ENCODE peak calls at places on chromosomes 11 and 22, in five cellular contexts. L is mesenchymal stem cell, F is H9, E is H1, K is neuronal stem cell. C is an unnamed sample.
A peak's percentile ranks its signal among the peaks of the same experiment; 100 is the strongest.

GRCh38 chr11:67404515-67405195 is 772 bp downstream of the TBC1D10C start:
- DNase-seq in F (no peak), E (no peak), K (no peak), L (no peak), C (no peak)

GRCh38 chr11:86769219-86769618 is 31.1 kb upstream of the PRSS23 start:
- DNase-seq in K (no peak), L (no peak), E (no peak), F (no peak), C (no peak)

GRCh38 chr11:30445056-30445455 is 122.2 kb downstream of the ARL14EP start:
- DNase-seq in F (no peak), L (no peak), K (peak; percentile 65), E (no peak), C (no peak)

GRCh38 chr22:20058989-20059770 is 20.9 kb upstream of the DGCR8 start:
- DNase-seq in L (no peak), F (no peak), E (no peak), K (no peak), C (peak; percentile 60)

GRCh38 chr11:117183724-117184349 is 5.3 kb downstream of the SIDT2 start:
- DNase-seq in L (no peak), F (no peak), K (no peak), E (no peak), C (no peak)

GRCh38 chr11:8788616-8789015 is 106.0 kb downstream of the RPL27A start:
- DNase-seq in L (no peak), K (no peak), F (no peak), E (no peak), C (no peak)

GRCh38 chr11:62394825-62395538 is 23.9 kb upstream of the SCGB1A1 start:
- DNase-seq in F (peak; percentile 83), K (peak; percentile 78), L (peak; percentile 86), E (no peak), C (peak; percentile 89)

GRCh38 chr11:2474059-2474901 is 29.5 kb downstream of the KCNQ1 start:
- DNase-seq in K (no peak), E (no peak), F (no peak), L (no peak), C (no peak)

GRCh38 chr22:20503816-20504215 is 3.6 kb upstream of the MED15 start:
- DNase-seq in L (no peak), K (no peak), E (no peak), F (no peak), C (peak; percentile 51)

GRCh38 chr22:30680998-30681770 is 13.5 kb upstream of the OSBP2 start:
- DNase-seq in F (no peak), E (no peak), L (no peak), K (no peak), C (no peak)

GRCh38 chr22:19892925-19893324 is 38.3 kb upstream of the GNB1L start:
- DNase-seq in K (no peak), E (no peak), L (peak; percentile 46), F (no peak), C (peak; percentile 40)

GRCh38 chr22:19734163-19734562 is 10.8 kb downstream of the GP1BB start:
- DNase-seq in L (no peak), K (no peak), E (no peak), F (no peak), C (no peak)

GRCh38 chr11:44979536-44980399 is 29.1 kb upstream of the TP53I11 start:
- DNase-seq in L (no peak), F (peak; percentile 62), E (no peak), K (no peak), C (no peak)

GRCh38 chr11:19651654-19652053 is 61.0 kb upstream of the NAV2 start:
- DNase-seq in F (no peak), K (no peak), L (no peak), E (no peak), C (no peak)

GRCh38 chr11:64000026-64000739 is 13.9 kb downstream of the OTUB1 start:
- DNase-seq in E (no peak), K (peak; percentile 77), F (peak; percentile 78), L (peak; percentile 67), C (peak; percentile 58)

GRCh38 chr11:34050967-34051348 is 573 bp upstream of the CAPRIN1 start:
- DNase-seq in F (no peak), K (no peak), L (peak; percentile 71), E (no peak), C (peak; percentile 42)

GRCh38 chr11:123742778-123743177 is 1.3 kb upstream of the ZNF202 start:
- DNase-seq in F (no peak), E (no peak), K (no peak), L (no peak), C (no peak)

GRCh38 chr11:77705195-77705876 is 67.7 kb upstream of the CLNS1A start:
- DNase-seq in K (no peak), F (no peak), L (peak; percentile 40), E (no peak), C (peak; percentile 58)

DNA sequence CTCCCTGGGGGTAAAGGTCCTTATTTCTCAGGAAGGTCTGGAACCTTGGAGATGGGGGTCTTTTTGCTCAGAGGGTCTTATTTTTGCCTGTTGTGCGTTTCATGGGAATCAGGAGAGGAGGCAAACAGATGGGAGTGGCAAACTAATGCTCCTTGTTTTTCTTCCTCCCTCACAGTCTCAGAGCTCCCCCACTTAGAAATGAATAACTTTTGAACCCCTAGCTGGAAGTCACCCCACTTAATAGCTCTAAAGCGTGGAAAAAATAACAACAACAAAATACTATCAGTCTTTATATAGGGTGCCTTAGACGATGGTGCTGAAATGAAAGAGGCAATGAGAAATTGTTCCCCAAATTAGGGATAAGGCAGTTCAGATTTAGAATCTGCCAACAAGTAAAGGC is 76.8 kb upstream of the BDNF start:
- DNase-seq in E (no peak), L (no peak), K (no peak), F (no peak), C (no peak)
- H2AFZ ChIP-seq in E (no peak overlapping the region), L (no peak overlapping the region), K (no peak overlapping the region), F (no peak overlapping the region), C (no peak overlapping the region)

GRCh38 chr11:72379384-72380131 is 54.8 kb downstream of the CLPB start:
- DNase-seq in K (no peak), E (no peak), F (no peak), L (no peak), C (no peak)
- H3K4me2 ChIP-seq in K (no peak overlapping the region), E (no peak overlapping the region), F (no peak overlapping the region), L (no peak overlapping the region), C (no peak overlapping the region)

GRCh38 chr22:49977578-49977977 is 17.0 kb downstream of the PIM3 start:
- DNase-seq in L (no peak), K (no peak), E (no peak), F (no peak), C (no peak)
- H2BK12ac ChIP-seq in L (no peak overlapping the region), K (no peak overlapping the region), E (no peak overlapping the region), F (no peak overlapping the region), C (no peak overlapping the region)

DNA sequence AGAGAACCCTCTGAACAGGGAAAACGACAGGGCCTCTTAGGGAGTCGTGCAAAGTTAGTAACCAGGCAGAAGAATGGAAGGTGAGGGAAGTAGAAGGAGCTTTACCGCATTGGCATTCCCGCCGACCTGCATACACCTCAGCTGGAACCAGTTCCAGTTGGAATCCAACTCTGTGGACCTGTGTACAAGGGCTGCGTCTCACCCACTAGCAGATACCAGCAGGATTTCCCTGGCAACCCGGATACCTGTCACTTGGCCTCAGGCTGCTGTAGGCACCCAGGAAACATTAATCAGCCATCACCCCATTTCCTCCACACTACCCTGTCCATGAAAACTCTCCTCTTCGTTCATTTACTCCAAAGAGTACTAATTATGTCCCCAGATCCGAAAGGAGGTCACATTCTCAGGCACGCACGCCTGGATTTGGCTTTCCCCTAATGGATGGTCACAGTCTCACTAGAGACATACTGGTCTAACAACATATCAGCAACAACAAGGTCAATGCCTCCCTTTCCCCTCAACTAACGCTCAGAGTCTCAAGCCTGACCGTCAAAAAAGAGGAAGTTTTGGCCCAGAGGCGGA is 842 bp downstream of the ARFGAP2 start:
- DNase-seq in K (no peak), E (no peak), L (no peak), F (no peak), C (peak; percentile 71)
- H2AFZ ChIP-seq in K (peak overlapping the region; percentile 89), E (no peak overlapping the region), L (no peak overlapping the region), F (no peak overlapping the region), C (peak overlapping the region; percentile 97)

GRCh38 chr11:126103150-126103549 is 40.5 kb upstream of the CDON start:
- DNase-seq in F (no peak), K (no peak), L (no peak), E (no peak), C (no peak)
- H3K4me2 ChIP-seq in F (no peak overlapping the region), K (no peak overlapping the region), L (no peak overlapping the region), E (no peak overlapping the region), C (no peak overlapping the region)

GRCh38 chr22:39705386-39705785 is 134.8 kb downstream of the CACNA1I start:
- DNase-seq in K (no peak), L (no peak), E (no peak), F (no peak), C (no peak)
- H2BK12ac ChIP-seq in K (peak overlapping the region; percentile 28), L (no peak overlapping the region), E (no peak overlapping the region), F (no peak overlapping the region), C (no peak overlapping the region)

C was measured in trophoblast cell.